ENCODE peak calls at places on chromosomes 6 and 20, in four cellular contexts. Y is MM.1S, Q is PC-3, C is GM23338. G is an unnamed sample.
A peak's percentile ranks its signal among the peaks of the same experiment; 100 is the strongest.

GRCh38 chr6:159106627-159107241 is 61.9 kb upstream of the TAGAP start:
- DNase-seq in Y (peak; percentile 78), Q (peak; percentile 30), C (peak; percentile 90), G (peak; percentile 54)

GRCh38 chr6:111105578-111105977 is 18.3 kb downstream of the SLC16A10 start:
- DNase-seq in Y (no peak), Q (peak; percentile 64), C (no peak), G (peak; percentile 29)

GRCh38 chr6:16802071-16802470 is 40.8 kb upstream of the ATXN1 start:
- DNase-seq in Y (no peak), Q (no peak), C (no peak), G (peak; percentile 91)

GRCh38 chr20:47713163-47713562 is 72.1 kb downstream of the SULF2 start:
- DNase-seq in Y (no peak), Q (no peak), C (no peak), G (no peak)

GRCh38 chr6:149861603-149862423 is 2.3 kb downstream of the LRP11 start:
- DNase-seq in Y (no peak), Q (no peak), C (no peak), G (no peak)

GRCh38 chr6:143192766-143193165 is 132.1 kb downstream of the AIG1 start:
- DNase-seq in Y (no peak), Q (no peak), C (no peak), G (no peak)

GRCh38 chr6:69907981-69908498 is 41.7 kb downstream of the COL19A1 start:
- DNase-seq in Y (no peak), Q (no peak), C (no peak), G (peak; percentile 10)

GRCh38 chr20:57892471-57892870 is 182.7 kb upstream of the PMEPA1 start:
- DNase-seq in Y (no peak), Q (no peak), C (no peak), G (no peak)

GRCh38 chr20:33490023-33490933 is at the start of gene CBFA2T2:
- DNase-seq in Y (peak; percentile 49), Q (peak; percentile 44), C (no peak), G (peak; percentile 45)

GRCh38 chr20:15616626-15617025 is 956.6 kb downstream of the KIF16B start:
- DNase-seq in Y (no peak), Q (peak; percentile 15), C (no peak), G (no peak)

GRCh38 chr20:56573989-56574388 is 40.9 kb downstream of the FAM209B start:
- DNase-seq in Y (no peak), Q (no peak), C (no peak), G (no peak)

GRCh38 chr6:138682722-138683521 is 90.6 kb upstream of the CCDC28A start:
- DNase-seq in Y (no peak), Q (peak; percentile 65), C (no peak), G (peak; percentile 76)

GRCh38 chr20:1282966-1283365 is 16.9 kb downstream of the SNPH start:
- DNase-seq in Y (no peak), Q (no peak), C (no peak), G (no peak)

GRCh38 chr6:129370268-129370916 is 339.6 kb downstream of the ARHGAP18 start:
- DNase-seq in Y (peak; percentile 51), Q (peak; percentile 66), C (peak; percentile 71), G (peak; percentile 30)

GRCh38 chr6:62519574-62519973 is 233.5 kb upstream of the KHDRBS2 start:
- DNase-seq in Y (no peak), Q (no peak), C (no peak), G (no peak)

GRCh38 chr6:50271266-50271665 is 221.5 kb upstream of the DEFB112 start:
- DNase-seq in Y (no peak), Q (no peak), C (no peak), G (no peak)

GRCh38 chr6:130725551-130725950 is 101.7 kb upstream of the SMLR1 start:
- DNase-seq in Y (no peak), Q (no peak), C (no peak), G (no peak)

GRCh38 chr6:35128496-35128895 is 12.6 kb downstream of the TCP11 start:
- DNase-seq in Y (no peak), Q (no peak), C (no peak), G (peak; percentile 43)

GRCh38 chr20:56360133-56360898 is 1.5 kb downstream of the FAM210B start:
- DNase-seq in Y (no peak), Q (peak; percentile 30), C (no peak), G (no peak)

GRCh38 chr20:1633535-1633934 is 13.7 kb upstream of the SIRPB1 start:
- DNase-seq in Y (no peak), Q (peak; percentile 38), C (no peak), G (peak; percentile 22)

GRCh38 chr6:148611213-148611612 is 135.6 kb upstream of the UST start:
- DNase-seq in Y (no peak), Q (peak; percentile 63), C (no peak), G (peak; percentile 73)
- H3K27ac ChIP-seq in Y (no peak overlapping the region), Q (no peak overlapping the region), C (no peak overlapping the region), G (no peak overlapping the region)

GRCh38 chr20:44917399-44917798 is 7.5 kb downstream of the PABPC1L start:
- DNase-seq in Y (no peak), Q (no peak), C (no peak), G (no peak)
- TF ChIP-seq EZH2 in Y (no peak), Q (no peak), C (no peak), G (no peak)

GRCh38 chr6:5442319-5442718 is 181.0 kb downstream of the FARS2 start:
- DNase-seq in Y (no peak), Q (no peak), C (no peak), G (no peak)
- H3K27ac ChIP-seq in Y (no peak overlapping the region), Q (no peak overlapping the region), C (no peak overlapping the region), G (no peak overlapping the region)

GRCh38 chr6:4775591-4776492 is at the start of gene CDYL:
- DNase-seq in Y (peak; percentile 90), Q (peak; percentile 94), C (peak; percentile 82), G (peak; percentile 72)
- TF ChIP-seq EZH2 in Y (no peak), Q (no peak), C (no peak), G (no peak)

GRCh38 chr20:31496761-31497295 is 17.4 kb upstream of the HM13 start:
- DNase-seq in Y (no peak), Q (no peak), C (no peak), G (no peak)

GRCh38 chr20:31494131-31494530 is 19.0 kb downstream of the REM1 start:
- DNase-seq in Y (peak; percentile 16), Q (peak; percentile 72), C (peak; percentile 96), G (no peak)

GRCh38 chr20:31500527-31500926 is 13.7 kb upstream of the HM13 start:
- DNase-seq in Y (no peak), Q (no peak), C (no peak), G (no peak)

DNA sequence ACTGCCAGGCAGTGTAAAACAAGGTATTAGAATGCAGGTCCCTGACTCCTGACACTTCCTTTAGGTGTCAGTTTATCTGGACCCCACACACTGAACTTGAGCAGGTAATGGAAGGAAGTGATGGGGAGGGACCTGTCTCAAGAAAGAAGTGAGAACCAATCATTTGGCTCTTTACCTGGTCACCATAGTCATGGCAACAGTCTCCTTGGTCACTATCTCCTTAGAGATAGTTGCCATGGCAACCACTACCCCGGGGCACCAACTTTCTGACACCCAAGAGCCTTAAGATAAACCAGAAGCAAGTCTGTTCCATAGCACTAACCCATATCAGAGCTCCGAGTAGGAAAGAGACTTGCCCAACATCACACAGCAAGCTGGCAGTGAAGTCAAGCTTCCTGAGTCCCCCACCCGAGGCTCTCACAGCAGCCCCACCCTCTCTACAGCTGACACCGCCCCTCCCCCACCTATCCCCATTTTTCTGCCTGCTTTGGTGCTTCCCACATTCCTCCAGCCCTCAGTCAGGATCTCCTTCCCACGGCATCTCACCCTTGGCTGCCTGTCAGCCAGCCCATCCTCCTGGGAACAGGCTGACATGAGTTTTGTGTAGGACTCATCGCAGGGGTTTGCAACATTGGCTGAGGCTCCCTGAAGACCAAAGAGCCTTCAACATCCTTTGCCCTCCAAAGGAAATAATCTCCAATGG is 16.3 kb upstream of the HM13 start:
- DNase-seq in Y (no peak), Q (no peak), C (peak; percentile 78), G (peak; percentile 23)
- H3K27ac ChIP-seq in Y (no peak overlapping the region), Q (no peak overlapping the region), C (no peak overlapping the region), G (no peak overlapping the region)

DNA sequence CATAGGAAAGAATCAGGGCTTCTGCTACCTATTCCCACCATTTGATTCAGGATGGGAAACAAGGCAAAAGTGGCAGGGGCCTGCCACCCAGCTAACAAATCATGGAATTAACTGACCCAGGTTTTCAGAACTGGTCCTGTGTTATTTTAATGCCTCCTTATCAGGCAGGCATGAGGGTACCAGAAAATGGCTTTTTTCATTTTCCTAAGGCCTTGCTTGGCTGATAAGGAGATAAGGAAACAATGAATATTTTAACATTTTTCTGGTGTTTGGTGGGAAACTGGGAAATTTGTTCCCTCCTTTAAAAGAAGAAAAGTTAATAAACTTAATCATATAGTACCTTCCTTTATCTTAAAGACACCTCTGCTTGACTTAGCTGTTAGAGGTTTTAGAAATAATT is 6.7 kb downstream of the POU3F2 start:
- DNase-seq in Y (no peak), Q (no peak), C (no peak), G (no peak)
- TF ChIP-seq EZH2 in Y (no peak), Q (no peak), C (no peak), G (no peak)

DNA sequence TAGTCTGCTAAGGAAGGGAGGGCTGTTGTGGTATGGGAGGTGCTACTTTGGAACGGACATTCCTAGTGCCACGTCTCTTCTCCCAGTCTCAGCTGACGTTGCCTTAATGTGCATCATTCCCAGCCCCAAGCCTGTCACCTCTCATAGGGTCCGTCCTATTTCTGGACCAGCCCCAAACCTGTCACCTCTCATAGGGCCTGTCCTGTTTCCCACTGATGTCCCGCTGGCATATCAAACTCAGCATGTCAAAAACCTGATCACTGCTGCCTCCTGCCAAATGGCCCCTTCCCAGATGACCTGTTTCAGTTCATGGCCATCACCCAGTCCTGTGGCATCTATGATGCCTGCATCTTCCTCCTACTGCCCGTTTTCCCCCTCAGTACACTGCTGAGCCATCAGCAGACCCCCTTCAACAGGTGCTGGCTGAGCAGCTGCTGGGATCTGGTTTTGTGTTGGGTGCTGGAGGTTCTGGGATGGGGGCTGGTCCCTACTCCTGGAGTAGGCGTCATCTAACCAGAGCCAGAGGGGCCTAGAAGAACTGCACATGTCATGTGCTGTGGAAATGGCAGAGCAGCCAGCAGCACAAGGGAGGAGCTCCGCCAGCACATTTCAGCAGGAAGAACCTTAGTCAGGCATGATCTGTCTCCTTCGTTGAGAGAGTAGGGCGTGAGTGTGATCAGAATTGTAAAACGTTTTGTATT is 3.3 kb downstream of the ENTPD6 start:
- DNase-seq in Y (no peak), Q (no peak), C (no peak), G (no peak)
- H3K27ac ChIP-seq in Y (no peak overlapping the region), Q (no peak overlapping the region), C (no peak overlapping the region), G (no peak overlapping the region)

DNA sequence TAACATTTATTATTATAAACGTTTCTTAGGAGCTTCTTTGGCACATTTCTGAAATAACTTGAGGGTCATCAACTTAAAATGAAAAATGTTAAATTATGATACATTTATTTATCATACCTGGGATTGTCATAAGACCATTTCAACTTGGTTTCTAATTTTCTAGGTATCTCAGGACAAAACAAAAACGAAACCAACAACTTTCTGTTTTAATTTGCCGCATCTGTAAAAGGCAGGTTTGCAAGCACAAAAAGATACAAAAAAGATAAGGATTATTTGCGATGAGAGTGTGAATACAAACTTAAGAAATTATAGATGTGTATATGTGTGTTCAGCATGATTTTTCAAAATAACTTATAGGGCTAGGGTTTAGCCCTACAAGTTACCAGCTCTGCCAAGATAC is 395.0 kb upstream of the RUNX2 start:
- DNase-seq in Y (peak; percentile 57), Q (no peak), C (no peak), G (no peak)
- TF ChIP-seq EZH2 in Y (no peak), Q (no peak), C (no peak), G (no peak)

DNA sequence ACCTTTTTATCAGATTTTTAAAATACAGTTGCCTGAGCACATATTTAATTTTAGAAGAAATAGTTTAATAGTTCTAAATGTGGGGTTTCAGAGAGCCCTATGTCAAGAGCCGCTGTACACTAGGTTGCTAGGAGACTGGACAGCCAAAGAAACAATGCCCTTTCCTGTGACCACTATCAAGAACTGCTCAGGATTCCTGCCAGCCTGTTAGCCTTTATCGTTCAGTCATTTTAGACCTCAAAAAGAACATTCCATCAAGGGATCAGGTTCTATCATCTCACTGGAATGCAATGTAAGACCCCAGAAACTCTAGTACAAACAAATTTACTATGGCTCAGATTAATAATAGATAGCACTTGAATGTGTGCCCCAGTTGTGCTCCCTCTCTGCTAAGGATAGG is 181.2 kb upstream of the CCN2 start:
- DNase-seq in Y (no peak), Q (no peak), C (no peak), G (peak; percentile 80)
- H3K27ac ChIP-seq in Y (no peak overlapping the region), Q (peak overlapping the region; percentile 68), C (no peak overlapping the region), G (peak overlapping the region; percentile 96)

G was measured in astrocyte.